ENCODE peak calls at places on chromosome 19, in four cellular contexts. A is GM23338, V is hepatocyte, F is OCI-LY7. N is an unnamed sample.

GRCh38 chr19:10861118-10861651 is 10.2 kb upstream of the CARM1 start:
- DNase-seq in A (peak), F (peak), V (no peak), N (no peak)

GRCh38 chr19:41298327-41298964 is 11.5 kb upstream of the CCDC97 start:
- DNase-seq in A (no peak), V (peak), F (no peak), N (peak)

GRCh38 chr19:48121909-48122371 is 11.3 kb upstream of the PLA2G4C start:
- DNase-seq in F (no peak), A (no peak), V (no peak), N (peak)

GRCh38 chr19:38690832-38691231 is 43.4 kb downstream of the ACTN4 start:
- DNase-seq in A (no peak), F (no peak), V (no peak), N (no peak)

GRCh38 chr19:48513289-48514122 is 1.9 kb upstream of the LMTK3 start:
- DNase-seq in F (peak), V (peak), A (peak), N (peak)

GRCh38 chr19:38376576-38376975 is 2.2 kb downstream of the PSMD8 start:
- DNase-seq in F (no peak), V (no peak), A (no peak), N (no peak)

GRCh38 chr19:49441960-49442350 is 628 bp upstream of the SLC17A7 start:
- DNase-seq in A (no peak), V (no peak), F (no peak), N (no peak)

GRCh38 chr19:14135355-14135754 is 1.0 kb downstream of the ASF1B start:
- DNase-seq in A (no peak), F (no peak), V (no peak), N (no peak)

GRCh38 chr19:38321646-38322323 is 2.1 kb downstream of the KCNK6 start:
- DNase-seq in V (peak), F (no peak), A (no peak), N (no peak)

GRCh38 chr19:54317108-54317964 is 4.4 kb upstream of the LILRA5 start:
- DNase-seq in F (no peak), V (no peak), A (peak), N (no peak)

GRCh38 chr19:3284759-3285646 is 60.5 kb downstream of the CELF5 start:
- DNase-seq in F (peak), A (peak), V (peak), N (no peak)

GRCh38 chr19:42216653-42217521 is 590 bp downstream of the DEDD2 start:
- DNase-seq in F (peak), A (peak), V (peak), N (peak)

GRCh38 chr19:41969196-41969595 is 10.1 kb upstream of the RABAC1 start:
- DNase-seq in A (no peak), F (no peak), V (no peak), N (no peak)

GRCh38 chr19:40702337-40703012 is 12.0 kb upstream of the NUMBL start:
- DNase-seq in V (peak), A (peak), F (no peak), N (no peak)

GRCh38 chr19:44476559-44477408 is 23.5 kb downstream of the ZNF180 start:
- DNase-seq in F (peak), V (no peak), A (peak), N (no peak)

GRCh38 chr19:48955308-48955958 is 758 bp downstream of the BAX start:
- DNase-seq in V (no peak), A (no peak), F (no peak), N (no peak)

GRCh38 chr19:52603558-52604207 is 33.6 kb downstream of the ZNF701 start:
- DNase-seq in A (no peak), F (no peak), V (no peak), N (no peak)

GRCh38 chr19:45729774-45730388 is 815 bp downstream of the FBXO46 start:
- DNase-seq in A (peak), V (peak), F (no peak), N (no peak)
- TF ChIP-seq EZH2phosphoT487 in A (no peak), V (no peak), F (no peak), N (no peak)

GRCh38 chr19:58513213-58513693 is 1.5 kb upstream of the SLC27A5 start:
- DNase-seq in F (no peak), V (no peak), A (no peak), N (no peak)
- TF ChIP-seq EZH2phosphoT487 in F (no peak), V (no peak), A (no peak), N (no peak)

DNA sequence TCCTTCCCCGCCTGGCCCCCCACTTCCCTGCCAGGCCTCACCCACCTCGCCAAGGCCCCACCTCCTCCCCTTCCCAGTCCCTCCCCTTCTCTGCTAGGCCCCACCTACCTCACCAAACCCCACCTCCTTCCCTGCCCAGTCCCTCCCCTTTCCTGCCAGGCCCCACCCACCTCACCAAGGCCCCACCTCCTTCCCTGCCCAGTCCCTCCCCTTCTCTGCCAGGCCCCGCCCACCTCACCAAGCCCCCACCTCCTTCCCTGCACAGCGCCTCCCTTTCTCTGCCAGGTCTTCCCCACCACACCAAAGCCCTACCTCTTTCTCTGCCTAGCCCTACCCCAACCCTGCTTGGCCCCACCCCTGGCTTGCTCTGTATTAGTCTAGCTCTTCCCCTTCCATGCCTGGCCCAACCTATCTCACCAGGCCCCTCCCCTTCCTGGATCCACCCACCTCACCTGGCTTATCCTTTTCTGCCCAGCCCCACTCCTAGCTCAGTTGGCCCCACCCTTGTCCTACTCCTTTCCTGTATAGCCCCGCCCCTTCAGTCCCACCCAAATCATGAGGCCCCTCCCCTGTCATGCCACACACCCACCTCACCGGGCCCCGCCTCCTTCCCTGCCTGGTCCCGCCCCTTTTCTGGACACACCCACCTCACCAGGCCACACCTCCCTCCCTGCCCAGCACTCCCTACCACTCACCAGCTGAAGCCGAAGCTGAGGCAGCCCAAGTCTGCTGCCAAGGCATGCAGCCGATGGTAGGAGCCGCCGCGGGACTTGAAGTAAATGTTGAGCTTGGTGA is 16.2 kb downstream of the CERS1 start:
- DNase-seq in F (peak), A (peak), V (no peak), N (peak)
- TF ChIP-seq EZH2phosphoT487 in F (no peak), A (no peak), V (no peak), N (no peak)

GRCh38 chr19:782195-783043 is 14.8 kb upstream of the PTBP1 start:
- DNase-seq in A (peak), F (no peak), V (peak), N (no peak)
- TF ChIP-seq EZH2phosphoT487 in A (no peak), F (no peak), V (no peak), N (peak)

GRCh38 chr19:29107831-29108230 is 105.1 kb downstream of the UQCRFS1 start:
- DNase-seq in F (no peak), V (no peak), A (no peak), N (no peak)
- TF ChIP-seq EZH2phosphoT487 in F (no peak), V (no peak), A (no peak), N (no peak)

DNA sequence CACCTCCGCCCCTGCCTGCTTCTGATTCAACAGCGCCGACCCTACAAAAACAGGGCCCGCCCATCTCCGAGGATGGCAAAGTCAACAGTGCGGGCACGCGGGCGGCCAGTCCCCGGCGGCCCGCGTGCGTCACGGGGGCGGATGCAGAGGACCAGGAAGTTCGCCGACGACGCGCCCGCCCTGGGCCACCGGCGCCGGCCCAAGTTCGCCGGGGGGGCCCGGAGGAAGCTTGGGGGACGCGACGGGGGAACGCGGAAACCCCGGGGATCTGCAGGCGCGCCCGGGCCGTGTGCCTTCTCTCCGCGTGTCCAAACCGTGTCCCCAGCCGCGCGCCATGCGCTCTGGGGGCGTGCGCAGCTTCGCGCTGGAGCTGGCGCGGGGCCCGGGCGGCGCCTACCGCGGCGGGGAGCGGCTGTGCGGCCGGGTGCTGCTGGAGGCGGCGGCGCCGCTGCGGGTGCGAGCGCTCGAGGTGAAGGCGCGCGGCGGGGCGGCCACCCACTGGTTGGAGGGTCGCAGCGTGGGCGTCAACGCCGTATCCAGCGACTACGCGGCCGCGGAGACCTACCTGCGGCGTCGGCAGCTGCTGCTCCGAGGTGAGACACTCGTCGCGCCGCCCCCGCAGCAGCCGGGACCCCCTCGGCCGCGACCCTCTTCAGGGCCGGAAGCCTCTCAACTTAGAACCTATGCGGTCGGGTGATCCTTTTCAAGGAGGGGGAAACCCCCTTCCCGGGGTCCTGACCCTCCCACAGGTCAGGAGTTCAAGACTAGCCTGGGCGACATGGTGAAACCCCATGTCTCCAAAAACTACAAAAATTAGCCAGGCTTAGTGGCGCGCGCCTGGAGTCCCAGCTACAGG is 6.8 kb upstream of the ARRDC2 start:
- DNase-seq in A (peak), V (peak), F (peak), N (no peak)
- TF ChIP-seq EZH2phosphoT487 in A (no peak), V (no peak), F (no peak), N (no peak)

GRCh38 chr19:34364830-34365462 is at the start of gene GPI:
- DNase-seq in F (peak), V (peak), A (peak), N (peak)

GRCh38 chr19:34368338-34368737 is 3.3 kb downstream of the GPI start:
- DNase-seq in A (no peak), V (no peak), F (no peak), N (no peak)

GRCh38 chr19:34367424-34367957 is 2.5 kb downstream of the GPI start:
- DNase-seq in F (no peak), V (no peak), A (no peak), N (no peak)

GRCh38 chr19:34365463-34366401 is 736 bp downstream of the GPI start:
- DNase-seq in F (peak), A (peak), V (peak), N (no peak)

DNA sequence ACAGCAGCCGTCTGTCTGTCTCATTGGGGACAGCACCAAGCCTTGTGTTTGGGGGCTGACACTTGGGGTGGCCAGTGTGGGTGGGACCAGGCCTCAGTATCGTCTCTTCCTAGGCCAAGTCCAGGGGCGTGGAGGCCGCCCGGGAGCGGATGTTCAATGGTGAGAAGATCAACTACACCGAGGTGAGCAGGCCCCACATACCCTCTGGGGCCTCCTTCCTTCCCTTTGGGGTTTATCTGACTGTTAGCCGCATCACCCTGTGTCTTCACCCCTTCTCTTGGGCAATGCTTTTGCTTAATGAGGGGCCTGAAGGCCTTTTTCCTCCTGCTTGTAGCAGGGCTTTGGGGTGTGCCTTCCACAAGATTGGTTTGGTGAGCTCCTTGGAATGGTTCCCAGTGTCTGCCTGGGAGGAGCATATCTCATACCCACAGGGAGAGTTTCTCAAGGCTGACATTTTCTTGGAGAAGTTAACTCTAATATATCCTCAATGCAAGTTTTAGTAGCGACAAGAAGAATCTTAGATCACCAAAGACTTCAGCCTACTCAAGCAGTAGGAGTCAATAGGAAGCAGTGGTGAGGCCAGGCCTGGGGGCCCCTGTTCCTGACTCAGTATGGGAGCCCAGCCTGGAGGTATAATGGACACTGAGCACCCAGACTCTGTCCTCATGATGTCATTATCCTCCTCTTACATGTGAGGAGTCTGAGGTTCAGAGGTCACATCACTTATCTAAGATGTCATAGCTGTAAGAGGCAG is 1.9 kb downstream of the GPI start:
- DNase-seq in F (no peak), A (no peak), V (peak), N (no peak)
- TF ChIP-seq EZH2phosphoT487 in F (no peak), A (no peak), V (no peak), N (no peak)

GRCh38 chr19:16397791-16398529 is 73.3 kb downstream of the KLF2 start:
- DNase-seq in V (no peak), A (no peak), F (no peak), N (no peak)

GRCh38 chr19:16394681-16395375 is 70.2 kb downstream of the KLF2 start:
- DNase-seq in F (no peak), A (no peak), V (no peak), N (no peak)

GRCh38 chr19:16389848-16390247 is 65.2 kb downstream of the KLF2 start:
- DNase-seq in A (no peak), V (no peak), F (no peak), N (no peak)

GRCh38 chr19:16391301-16392055 is 66.9 kb downstream of the KLF2 start:
- DNase-seq in V (no peak), A (no peak), F (no peak), N (no peak)

GRCh38 chr19:16394111-16394510 is 69.5 kb downstream of the KLF2 start:
- DNase-seq in F (no peak), V (no peak), A (no peak), N (no peak)
- TF ChIP-seq EZH2phosphoT487 in F (no peak), V (no peak), A (no peak), N (no peak)

GRCh38 chr19:4980087-4980486 is 11.2 kb downstream of the KDM4B start:
- DNase-seq in V (no peak), A (no peak), F (no peak), N (no peak)
- TF ChIP-seq EZH2phosphoT487 in V (no peak), A (no peak), F (no peak), N (no peak)